ENCODE peak calls at places on chromosomes 13 and 19, in seven cellular contexts. G is endodermal cell, O is AG04450, Z is fibroblast of mammary gland, H is OCI-LY7, Q is uterus, E is IMR-90. V is an unnamed sample.

GRCh38 chr13:78238911-78239310 is 320.3 kb upstream of the EDNRB start:
- DNase-seq in E (no peak), O (no peak), G (no peak), H (no peak), Z (no peak), Q (no peak), V (no peak)

GRCh38 chr13:20412761-20413355 is 112.8 kb downstream of the CRYL1 start:
- DNase-seq in H (no peak), E (peak), Q (no peak), O (peak), G (peak), Z (no peak), V (no peak)

GRCh38 chr13:100493418-100493817 is 95.2 kb downstream of the GGACT start:
- DNase-seq in Z (peak), E (no peak), O (no peak), Q (no peak), G (no peak), H (no peak), V (no peak)

GRCh38 chr13:33606692-33607091 is 211.3 kb upstream of the RFC3 start:
- DNase-seq in O (no peak), H (no peak), Q (no peak), G (peak), E (no peak), Z (no peak), V (no peak)

GRCh38 chr13:78100481-78100880 is 181.8 kb upstream of the EDNRB start:
- DNase-seq in E (no peak), Z (peak), O (no peak), Q (no peak), H (no peak), G (no peak), V (peak)

GRCh38 chr19:531753-532571 is at the start of gene CDC34:
- DNase-seq in O (no peak), Q (no peak), Z (no peak), E (no peak), H (peak), G (peak), V (no peak)

GRCh38 chr19:54325194-54325621 is 12.2 kb upstream of the LILRA5 start:
- DNase-seq in Z (peak), E (peak), H (peak), G (peak), O (no peak), Q (no peak), V (peak)

GRCh38 chr13:112053167-112053743 is 13.7 kb upstream of the SOX1 start:
- DNase-seq in E (no peak), O (no peak), G (no peak), H (no peak), Z (no peak), Q (no peak), V (no peak)

GRCh38 chr19:53908106-53908932 is 759 bp upstream of the CACNG7 start:
- DNase-seq in G (peak), Z (peak), Q (peak), E (peak), H (peak), O (peak), V (no peak)

GRCh38 chr13:33169273-33169980 is 116.1 kb downstream of the STARD13 start:
- DNase-seq in H (no peak), O (peak), Z (peak), G (no peak), Q (no peak), E (peak), V (no peak)

GRCh38 chr19:55486043-55486970 is 1.3 kb downstream of the NAT14 start:
- DNase-seq in G (peak), Q (peak), Z (peak), H (no peak), O (no peak), E (no peak), V (no peak)

GRCh38 chr19:56111601-56112312 is 9.3 kb downstream of the ZNF787 start:
- DNase-seq in G (no peak), O (no peak), Q (no peak), Z (no peak), H (no peak), E (no peak), V (no peak)

GRCh38 chr19:16739546-16739945 is 19.9 kb downstream of the NWD1 start:
- DNase-seq in Z (no peak), Q (no peak), H (no peak), E (no peak), O (no peak), G (peak), V (no peak)

GRCh38 chr13:112142401-112142930 is 75.5 kb downstream of the SOX1 start:
- DNase-seq in Q (no peak), O (no peak), G (peak), E (no peak), H (no peak), Z (no peak), V (no peak)

GRCh38 chr19:7910321-7911161 is 4.1 kb upstream of the TGFBR3L start:
- DNase-seq in Q (no peak), O (no peak), H (no peak), E (no peak), G (no peak), Z (no peak), V (no peak)

GRCh38 chr19:51179297-51179696 is 37.2 kb downstream of the SIGLEC7 start:
- DNase-seq in G (no peak), E (no peak), Q (no peak), H (no peak), Z (no peak), O (no peak), V (no peak)

GRCh38 chr19:40605201-40605971 is 4.2 kb downstream of the LTBP4 start:
- DNase-seq in H (peak), Z (peak), E (peak), Q (peak), G (peak), O (no peak), V (no peak)

GRCh38 chr19:7850975-7851622 is 21.1 kb downstream of the EVI5L start:
- DNase-seq in H (no peak), E (no peak), O (no peak), Z (no peak), G (no peak), Q (no peak), V (no peak)

GRCh38 chr13:76667551-76667950 is 218.7 kb downstream of the KCTD12 start:
- DNase-seq in H (no peak), G (no peak), E (peak), O (peak), Q (no peak), Z (peak), V (no peak)

GRCh38 chr13:95797016-95797415 is 120.1 kb downstream of the DNAJC3 start:
- DNase-seq in Q (no peak), Z (no peak), E (no peak), G (no peak), O (no peak), H (no peak), V (no peak)

GRCh38 chr13:66069570-66069969 is 1160.6 kb downstream of the PCDH9 start:
- DNase-seq in O (no peak), Z (peak), E (peak), G (no peak), H (no peak), Q (no peak), V (no peak)

GRCh38 chr13:21006141-21007005 is 55.0 kb downstream of the LATS2 start:
- DNase-seq in H (no peak), Q (no peak), G (peak), O (no peak), E (no peak), Z (no peak), V (no peak)

GRCh38 chr13:51832471-51833152 is 12.4 kb downstream of the TMEM272 start:
- DNase-seq in E (peak), H (peak), O (no peak), G (peak), Q (no peak), Z (peak), V (no peak)

GRCh38 chr19:13995017-13995728 is 10.9 kb downstream of the RFX1 start:
- DNase-seq in Q (no peak), Z (peak), H (no peak), O (no peak), E (peak), G (no peak), V (no peak)

GRCh38 chr19:17447704-17448189 is 721 bp downstream of the TMEM221 start:
- DNase-seq in Q (no peak), Z (no peak), E (no peak), G (no peak), O (no peak), H (no peak), V (no peak)

GRCh38 chr13:110575322-110576069 is 14.0 kb upstream of the RAB20 start:
- DNase-seq in G (peak), E (peak), Z (peak), O (no peak), Q (no peak), H (no peak), V (no peak)

GRCh38 chr13:106348032-106348431 is 187.4 kb downstream of the EFNB2 start:
- DNase-seq in G (peak), Q (no peak), H (no peak), O (no peak), Z (peak), E (peak), V (no peak)

GRCh38 chr19:13905634-13906524 is at the start of the genes BRME1 and CC2D1A:
- DNase-seq in Z (peak), O (peak), G (peak), Q (peak), H (peak), E (peak), V (no peak)

GRCh38 chr13:64591981-64592380 is 2638.2 kb downstream of the PCDH9 start:
- DNase-seq in Q (no peak), G (no peak), O (peak), H (no peak), Z (peak), E (peak), V (no peak)

GRCh38 chr19:53879145-53880037 is 2.6 kb upstream of the PRKCG start:
- DNase-seq in E (peak), H (no peak), G (peak), O (peak), Z (peak), Q (peak), V (peak)

GRCh38 chr13:44280461-44280860 is 93.2 kb upstream of the SERP2 start:
- DNase-seq in G (no peak), E (peak), O (no peak), Q (no peak), Z (peak), H (no peak), V (no peak)

GRCh38 chr13:98563071-98563470 is 13.8 kb downstream of the STK24 start:
- DNase-seq in O (no peak), Q (no peak), G (no peak), E (no peak), H (peak), Z (no peak), V (no peak)

GRCh38 chr19:3813473-3814392 is 27.6 kb upstream of the MATK start:
- DNase-seq in G (peak), Z (no peak), O (no peak), H (no peak), E (no peak), Q (no peak), V (no peak)

DNA sequence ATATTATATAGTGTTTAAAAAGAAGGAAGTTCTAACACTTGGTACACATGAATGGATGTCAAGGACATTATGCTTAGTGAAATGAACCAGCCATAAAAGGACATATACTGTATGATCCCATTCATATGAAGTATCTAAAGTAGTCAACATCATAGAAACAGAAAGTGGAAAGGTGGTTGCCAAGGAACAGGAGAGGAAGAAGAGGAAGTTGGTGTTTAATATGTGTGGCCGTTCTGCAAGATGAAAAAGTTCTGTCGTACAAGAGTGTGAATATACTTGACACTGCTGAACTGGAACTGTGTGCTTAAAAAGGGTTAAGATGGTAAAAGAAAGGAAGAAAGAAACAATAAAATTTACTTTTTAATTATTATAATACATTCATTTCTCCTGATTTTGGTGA is 33.1 kb upstream of the C1QTNF9 start:
- DNase-seq in G (no peak), O (no peak), Z (no peak), Q (no peak), H (no peak), E (no peak), V (no peak)
- H3K4me3 ChIP-seq in G (no peak), O (no peak), Z (no peak), Q (no peak), H (no peak), E (no peak), V (no peak)

DNA sequence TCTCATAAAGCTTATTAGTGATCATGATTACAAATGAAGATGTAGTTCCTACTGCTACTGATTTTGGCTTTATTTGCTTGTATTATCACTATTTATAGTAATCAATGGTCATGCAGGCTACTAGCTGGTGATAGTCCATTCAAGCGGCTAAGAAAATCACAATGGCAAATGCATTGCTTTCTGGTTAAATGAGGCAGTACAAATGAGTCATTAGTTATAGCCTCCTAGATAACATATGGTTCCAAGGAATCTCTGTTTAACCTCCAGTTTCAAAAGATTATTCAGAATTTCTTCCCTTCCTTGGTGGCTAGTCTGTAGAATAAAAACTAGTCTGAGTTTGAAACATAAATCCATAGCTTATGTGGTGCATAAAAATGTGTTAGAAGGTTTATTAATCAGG is 141.3 kb upstream of the HTR2A start:
- DNase-seq in H (no peak), O (no peak), E (peak), G (no peak), Q (no peak), Z (peak), V (no peak)
- TF ChIP-seq CTCF in H (no peak), O (no peak), E (no peak), G (no peak), Q (no peak), Z (no peak), V (no peak)

DNA sequence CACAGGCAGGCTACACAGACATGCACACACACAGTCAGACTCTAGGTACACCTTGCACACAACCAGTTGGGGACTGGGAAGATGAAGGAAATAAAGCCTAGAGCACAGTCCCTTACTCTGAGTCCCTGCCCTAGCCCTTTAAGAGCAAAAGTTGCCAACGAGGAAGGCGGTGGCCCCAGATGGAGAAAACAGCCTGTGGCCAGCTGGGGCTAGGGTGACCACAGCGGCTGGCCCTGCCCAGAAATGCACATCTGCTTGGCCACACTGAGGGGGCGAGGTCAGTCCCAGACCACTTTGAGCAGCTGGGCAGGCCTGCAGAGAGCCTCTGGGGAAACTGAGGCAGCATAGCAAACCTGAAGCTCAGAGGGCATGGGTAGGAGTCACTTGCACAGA is 52.3 kb downstream of the PTPRS start:
- DNase-seq in H (no peak), E (no peak), G (no peak), Z (no peak), Q (no peak), O (no peak), V (no peak)
- H3K4me3 ChIP-seq in H (peak), E (no peak), G (no peak), Z (no peak), Q (no peak), O (no peak), V (no peak)

GRCh38 chr19:48556825-48557224 is 4.9 kb downstream of the SULT2B1 start:
- DNase-seq in O (no peak), Q (no peak), Z (no peak), G (no peak), H (no peak), E (no peak), V (no peak)
- TF ChIP-seq CTCF in O (no peak), Q (no peak), Z (no peak), G (no peak), H (no peak), E (no peak), V (no peak)

DNA sequence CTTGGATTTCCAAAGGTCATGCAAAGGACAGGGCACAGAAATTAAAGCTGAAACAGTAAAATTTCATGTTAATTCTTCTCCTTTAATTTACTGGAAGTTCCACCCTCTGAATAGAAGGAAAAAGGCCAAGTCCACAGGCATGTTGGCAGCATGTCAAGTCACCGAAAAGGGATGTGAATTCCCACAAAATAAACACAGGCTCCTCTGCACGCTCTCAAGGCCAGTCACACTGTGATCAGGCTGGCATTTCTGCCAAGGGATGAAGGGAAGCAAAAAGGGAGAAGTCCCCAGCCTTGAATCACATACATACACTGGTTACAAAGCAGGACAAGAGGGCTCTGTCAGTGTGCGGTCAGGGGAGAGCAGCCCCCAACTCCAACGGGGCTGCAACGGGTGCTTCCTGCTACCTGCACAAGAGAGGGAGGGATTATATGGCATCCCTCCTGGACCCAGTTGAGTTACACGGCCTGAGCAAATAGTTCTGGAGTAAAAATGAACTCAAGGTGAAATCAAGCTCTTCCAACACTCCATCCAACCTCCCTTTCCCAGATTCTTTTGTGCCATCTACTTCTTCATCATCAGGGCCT is 6.9 kb downstream of the DCLK1 start:
- DNase-seq in Q (peak), O (no peak), E (peak), H (no peak), G (no peak), Z (peak), V (no peak)
- H3K4me3 ChIP-seq in Q (no peak), O (no peak), E (no peak), H (no peak), G (no peak), Z (no peak), V (no peak)

GRCh38 chr19:18771328-18772242 is 19.5 kb downstream of the COMP start:
- DNase-seq in E (no peak), G (peak), Q (no peak), H (peak), O (no peak), Z (no peak), V (no peak)
- TF ChIP-seq CTCF in E (peak), G (peak), Q (no peak), H (peak), O (peak), Z (peak), V (peak)

DNA sequence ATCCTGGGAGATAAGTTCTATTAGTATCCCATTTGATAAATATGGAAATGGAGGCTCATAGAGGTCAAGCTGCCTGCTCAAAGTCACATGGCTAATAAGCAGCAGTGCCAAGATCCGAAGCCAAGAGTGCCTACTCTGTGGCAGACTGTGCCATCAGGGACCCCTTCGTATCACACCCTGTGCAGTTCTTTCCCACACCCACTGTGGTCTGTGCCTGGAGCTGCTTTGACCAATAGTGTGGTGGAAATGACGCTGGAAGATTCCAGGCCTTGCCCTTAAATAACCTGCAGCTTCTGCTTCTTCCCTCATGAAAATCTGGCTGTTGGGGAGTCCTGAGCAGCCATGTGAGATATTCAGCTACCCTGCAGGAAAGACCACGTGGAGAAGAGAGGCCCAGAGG is 10.1 kb downstream of the OPA3 start:
- DNase-seq in O (no peak), G (no peak), Z (peak), Q (no peak), H (no peak), E (no peak), V (no peak)
- H3K4me3 ChIP-seq in O (no peak), G (no peak), Z (no peak), Q (no peak), H (no peak), E (no peak), V (no peak)

V was measured in HFF-Myc.